ENCODE peak calls at places on chromosomes 2 and 18, in four cellular contexts. M, G, V and Y are unnamed samples.

GRCh38 chr2:101253713-101254085 is 1.0 kb downstream of the CNOT11 start:
- DNase-seq in M (no peak), G (no peak), V (no peak), Y (no peak)

GRCh38 chr2:176445831-176446433 is 176.7 kb downstream of the MTX2 start:
- DNase-seq in M (no peak), G (no peak), V (no peak), Y (no peak)

GRCh38 chr2:209525834-209526281 is 102.0 kb downstream of the MAP2 start:
- DNase-seq in M (peak; percentile 8), G (no peak), V (no peak), Y (no peak)

GRCh38 chr2:191894681-191895147 is 47.8 kb upstream of the CAVIN2 start:
- DNase-seq in M (peak; percentile 79), G (no peak), V (no peak), Y (peak; percentile 53)

GRCh38 chr2:24317491-24317920 is 42.8 kb downstream of the ITSN2 start:
- DNase-seq in M (peak; percentile 7), G (no peak), V (no peak), Y (no peak)

GRCh38 chr2:217948341-217948791 is 54.4 kb downstream of the TNS1 start:
- DNase-seq in M (no peak), G (peak; percentile 35), V (no peak), Y (no peak)

GRCh38 chr2:224910535-224910934 is 131.7 kb downstream of the DOCK10 start:
- DNase-seq in M (no peak), G (no peak), V (no peak), Y (no peak)

GRCh38 chr2:198630384-198630783 is 826.0 kb downstream of the PLCL1 start:
- DNase-seq in M (peak; percentile 12), G (no peak), V (no peak), Y (no peak)

GRCh38 chr18:78496095-78496494 is 483.5 kb upstream of the SALL3 start:
- DNase-seq in M (no peak), G (no peak), V (no peak), Y (no peak)

GRCh38 chr2:69594341-69594740 is 49.2 kb downstream of the AAK1 start:
- DNase-seq in M (no peak), G (no peak), V (no peak), Y (peak; percentile 84)

GRCh38 chr2:14475994-14476393 is 156.5 kb upstream of the LRATD1 start:
- DNase-seq in M (no peak), G (no peak), V (no peak), Y (no peak)

GRCh38 chr2:108193251-108193650 is 46.5 kb upstream of the SULT1C3 start:
- DNase-seq in M (no peak), G (no peak), V (no peak), Y (no peak)

GRCh38 chr18:35378206-35378795 is 1.2 kb upstream of the ZNF396 start:
- DNase-seq in M (no peak), G (no peak), V (no peak), Y (no peak)

GRCh38 chr2:44537264-44537663 is 175.5 kb downstream of the CAMKMT start:
- DNase-seq in M (no peak), G (no peak), V (no peak), Y (no peak)

GRCh38 chr2:172701250-172701649 is 34.4 kb upstream of the RAPGEF4 start:
- DNase-seq in M (peak; percentile 80), G (no peak), V (no peak), Y (peak; percentile 31)

GRCh38 chr2:192151848-192152247 is 42.9 kb downstream of the TMEFF2 start:
- DNase-seq in M (no peak), G (no peak), V (no peak), Y (no peak)

GRCh38 chr2:94870392-94871225 is 621 bp upstream of the TEKT4 start:
- DNase-seq in M (no peak), G (peak; percentile 34), V (no peak), Y (no peak)

GRCh38 chr2:149652925-149653324 is 65.3 kb upstream of the MMADHC start:
- DNase-seq in M (no peak), G (peak; percentile 44), V (no peak), Y (no peak)

DNA sequence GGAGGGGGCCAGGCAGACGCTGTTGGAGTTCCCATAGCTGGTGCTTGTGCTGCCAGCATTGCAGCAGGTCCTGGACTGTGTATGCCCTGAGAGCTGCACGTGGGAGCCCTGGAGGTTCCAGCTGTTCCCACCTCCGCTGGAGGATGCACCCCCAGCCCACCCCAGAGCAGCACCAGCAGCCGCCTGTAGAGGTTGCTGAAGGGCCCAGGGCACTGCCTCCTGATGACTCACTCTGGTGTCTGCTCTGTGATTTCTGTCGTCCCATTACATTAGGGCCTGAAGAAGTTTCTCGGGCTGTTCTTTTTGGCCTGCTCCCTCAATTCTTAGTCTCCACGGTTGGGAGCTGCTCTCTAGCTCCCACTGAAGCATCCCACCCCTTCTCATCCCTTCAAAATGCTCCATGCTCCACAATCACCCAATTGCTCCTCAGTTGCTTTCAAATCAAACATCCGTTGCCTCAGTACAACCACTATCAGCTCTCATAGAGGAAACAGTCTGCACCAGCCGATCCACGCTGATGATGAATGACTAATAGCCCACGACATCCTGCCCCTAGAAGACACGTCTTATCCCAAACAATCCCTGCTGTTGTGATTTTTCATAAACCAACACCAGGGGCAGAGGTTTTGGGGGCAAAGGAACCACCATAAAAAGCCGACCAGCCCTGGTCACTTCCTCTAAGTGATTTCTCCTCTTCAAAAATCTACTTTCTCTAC is 65.2 kb upstream of the RNF152 start:
- DNase-seq in M (no peak), G (no peak), V (no peak), Y (no peak)
- TF ChIP-seq CTCF in M (no peak), G (no peak), V (no peak), Y (peak; percentile 14)

DNA sequence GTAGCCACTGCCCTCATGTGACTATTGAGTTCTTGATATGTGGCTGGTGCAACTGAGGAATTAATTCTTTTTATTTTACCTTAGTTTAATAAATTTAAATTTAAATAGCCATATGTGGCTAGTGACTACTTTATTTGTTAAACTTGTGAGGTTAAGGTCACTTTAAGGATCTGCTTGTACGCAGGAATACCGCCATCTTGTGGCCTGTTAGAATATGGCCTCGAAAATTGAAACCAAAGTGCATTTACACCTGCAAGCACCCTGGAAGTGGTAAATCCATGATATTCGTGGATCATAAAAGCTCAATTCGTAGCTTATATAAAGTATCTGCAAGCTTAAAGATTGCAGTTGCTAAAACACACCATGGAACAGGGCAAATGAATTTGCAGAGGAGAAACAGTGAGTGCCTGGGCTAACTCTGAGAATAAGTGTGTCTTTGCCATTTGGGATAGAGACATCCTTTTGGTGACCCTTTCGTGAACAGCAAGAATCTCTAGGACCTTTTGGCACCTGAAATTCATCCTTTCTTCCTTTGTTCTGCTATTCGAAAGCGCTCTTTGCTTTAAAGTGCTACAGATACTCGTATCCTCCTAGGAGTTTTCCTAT is 59.9 kb upstream of the REG3A start:
- DNase-seq in M (peak; percentile 41), G (no peak), V (no peak), Y (peak; percentile 32)
- TF ChIP-seq CTCF in M (peak; percentile 78), G (peak; percentile 69), V (peak; percentile 46), Y (peak; percentile 86)

GRCh38 chr2:61763605-61764034 is 90.2 kb downstream of the FAM161A start:
- DNase-seq in M (peak; percentile 73), G (peak; percentile 84), V (peak; percentile 86), Y (peak; percentile 70)
- TF ChIP-seq CTCF in M (peak; percentile 21), G (peak; percentile 10), V (no peak), Y (no peak)

GRCh38 chr2:30708491-30709290 is 98.6 kb downstream of the CAPN13 start:
- DNase-seq in M (no peak), G (no peak), V (no peak), Y (no peak)

GRCh38 chr2:30706534-30707303 is 100.5 kb downstream of the CAPN13 start:
- DNase-seq in M (peak; percentile 42), G (peak; percentile 79), V (peak; percentile 72), Y (no peak)

GRCh38 chr2:30705711-30706533 is 101.3 kb downstream of the CAPN13 start:
- DNase-seq in M (no peak), G (no peak), V (no peak), Y (no peak)

GRCh38 chr2:30709516-30709915 is 97.7 kb downstream of the CAPN13 start:
- DNase-seq in M (no peak), G (no peak), V (no peak), Y (no peak)

GRCh38 chr2:30707304-30707903 is 99.8 kb downstream of the CAPN13 start:
- DNase-seq in M (no peak), G (no peak), V (no peak), Y (no peak)
- TF ChIP-seq CTCF in M (no peak), G (no peak), V (no peak), Y (no peak)